ENCODE peak calls at places on chromosomes 16 and 17, in four cellular contexts. H, Y, A and Z are unnamed samples.

GRCh38 chr16:8253718-8254117 is 336.6 kb downstream of the TMEM114 start:
- DNase-seq in A (no peak), Y (no peak), H (no peak), Z (no peak)

GRCh38 chr16:21222495-21223337 is 10.8 kb upstream of the ANKS4B start:
- DNase-seq in Y (no peak), A (no peak), H (no peak), Z (no peak)

GRCh38 chr16:7268182-7268581 is 64.5 kb upstream of the RBFOX1 start:
- DNase-seq in A (no peak), H (no peak), Y (peak; percentile 30), Z (no peak)

GRCh38 chr17:68777243-68777855 is 176.2 kb upstream of the FAM20A start:
- DNase-seq in A (no peak), Y (peak; percentile 48), H (no peak), Z (peak; percentile 18)

GRCh38 chr16:27740496-27741201 is 190.7 kb downstream of the KATNIP start:
- DNase-seq in Y (no peak), H (no peak), A (no peak), Z (peak; percentile 12)

GRCh38 chr16:19940195-19940594 is 55.5 kb upstream of the GPRC5B start:
- DNase-seq in H (no peak), A (no peak), Y (no peak), Z (no peak)

GRCh38 chr17:74646231-74646630 is 22.7 kb upstream of the CD300E start:
- DNase-seq in Y (peak; percentile 12), A (no peak), H (no peak), Z (no peak)

GRCh38 chr17:42819939-42820535 is 4.0 kb downstream of the BECN1 start:
- DNase-seq in A (no peak), H (peak; percentile 56), Y (no peak), Z (no peak)

GRCh38 chr16:88532434-88533241 is 37.6 kb upstream of the ZC3H18 start:
- DNase-seq in Y (no peak), A (no peak), H (no peak), Z (no peak)

GRCh38 chr17:46851029-46851741 is at the start of gene WNT9B:
- DNase-seq in H (no peak), A (no peak), Y (no peak), Z (no peak)

GRCh38 chr16:4505356-4506153 is 29.4 kb downstream of the HMOX2 start:
- DNase-seq in H (peak; percentile 84), A (peak; percentile 86), Y (no peak), Z (no peak)

GRCh38 chr17:83191388-83192160 is 112.2 kb downstream of the METRNL start:
- DNase-seq in Y (no peak), A (peak; percentile 36), H (peak; percentile 35), Z (no peak)

GRCh38 chr16:62283-62682 is 8.7 kb downstream of the SNRNP25 start:
- DNase-seq in Y (no peak), A (no peak), H (no peak), Z (no peak)

GRCh38 chr17:27927781-27928180 is 34.6 kb upstream of the LYRM9 start:
- DNase-seq in Y (no peak), A (no peak), H (no peak), Z (no peak)

GRCh38 chr17:29549169-29549935 is 17.5 kb downstream of the ABHD15 start:
- DNase-seq in Y (no peak), H (no peak), A (no peak), Z (peak; percentile 44)

GRCh38 chr17:82105417-82105881 is 7.4 kb upstream of the FASN start:
- DNase-seq in Y (no peak), H (no peak), A (peak; percentile 60), Z (no peak)

GRCh38 chr16:83068686-83069085 is 441.9 kb downstream of the CDH13 start:
- DNase-seq in H (no peak), Y (no peak), A (no peak), Z (peak; percentile 19)

GRCh38 chr17:30720013-30720471 is 104.5 kb downstream of the CRLF3 start:
- DNase-seq in A (no peak), H (no peak), Y (no peak), Z (no peak)

GRCh38 chr17:7034955-7035590 is 742 bp upstream of the SLC16A13 start:
- DNase-seq in H (no peak), A (no peak), Y (no peak), Z (no peak)

GRCh38 chr17:12227547-12227946 is 206.9 kb downstream of the MAP2K4 start:
- DNase-seq in A (no peak), H (no peak), Y (no peak), Z (no peak)

GRCh38 chr17:68596411-68596945 is 4.7 kb downstream of the FAM20A start:
- DNase-seq in Y (no peak), A (no peak), H (no peak), Z (no peak)

GRCh38 chr16:89138843-89139520 is 32.6 kb upstream of the CDH15 start:
- DNase-seq in Y (no peak), A (peak; percentile 32), H (no peak), Z (no peak)

GRCh38 chr17:28878981-28879380 is 18.6 kb downstream of the FLOT2 start:
- DNase-seq in A (no peak), Y (no peak), H (no peak), Z (peak; percentile 27)

GRCh38 chr17:4006165-4006589 is 41.9 kb upstream of the ATP2A3 start:
- DNase-seq in A (no peak), H (no peak), Y (no peak), Z (no peak)

GRCh38 chr16:48158296-48158695 is 2.5 kb upstream of the ABCC12 start:
- DNase-seq in H (no peak), A (no peak), Y (no peak), Z (peak; percentile 87)

GRCh38 chr17:21039839-21040575 is 2.8 kb downstream of the USP22 start:
- DNase-seq in H (no peak), Y (no peak), A (no peak), Z (peak; percentile 45)
- H3K4me1 ChIP-seq in H (peaks cover 49% of the 10 kb centered on the region), Y (peaks cover 43% of the 10 kb centered on the region), A (peaks cover 53% of the 10 kb centered on the region), Z (peaks cover 41% of the 10 kb centered on the region)

DNA sequence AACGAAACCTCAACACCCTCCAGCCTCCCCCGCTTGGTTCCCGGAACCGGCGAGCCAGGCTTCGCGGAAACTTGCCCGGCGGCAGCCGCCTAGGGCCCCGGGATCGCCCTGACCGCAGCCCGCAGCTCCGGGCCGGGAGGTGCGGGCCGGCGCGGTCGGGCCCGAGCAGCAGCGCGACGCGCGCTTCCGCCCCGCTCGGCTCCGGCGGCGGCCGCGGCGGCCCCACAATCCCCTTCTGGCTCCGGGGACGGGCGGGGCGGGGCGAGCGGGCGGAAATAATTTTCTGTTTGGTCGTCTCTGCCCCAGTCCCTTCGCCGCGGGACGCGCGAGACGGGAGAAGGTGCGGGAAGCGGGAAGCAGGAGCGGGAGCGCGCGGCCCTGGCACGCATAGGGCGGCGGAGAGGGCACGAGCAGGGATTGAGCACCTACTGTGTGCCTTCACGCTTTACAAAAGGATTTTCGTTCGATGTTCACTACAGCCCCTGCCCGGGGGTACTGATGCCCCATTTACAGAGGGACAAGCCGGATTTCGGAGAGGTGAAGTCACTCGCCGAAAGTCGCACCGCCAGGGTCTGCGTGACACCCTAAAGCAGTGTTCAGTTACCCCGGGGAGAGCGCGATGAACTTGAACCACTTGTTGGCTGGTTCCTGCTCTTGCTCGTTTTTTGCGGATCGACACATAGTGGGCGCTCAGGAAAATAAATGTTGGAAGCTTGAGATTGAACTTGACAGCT is 2.7 kb upstream of the MLLT6 start:
- DNase-seq in Y (no peak), H (peak; percentile 87), A (peak; percentile 94), Z (peak; percentile 64)
- H3K4me1 ChIP-seq in Y (peaks cover 10% of the 10 kb centered on the region), H (peaks cover 33% of the 10 kb centered on the region), A (peaks cover 11% of the 10 kb centered on the region), Z (peaks cover 41% of the 10 kb centered on the region)

GRCh38 chr17:79804856-79805696 is 8.2 kb upstream of the CBX8 start:
- DNase-seq in H (no peak), A (no peak), Y (no peak), Z (no peak)
- H3K4me1 ChIP-seq in H (peaks cover 43% of the 10 kb centered on the region), A (peaks cover 35% of the 10 kb centered on the region), Y (peaks cover 16% of the 10 kb centered on the region), Z (peaks cover 15% of the 10 kb centered on the region)

GRCh38 chr17:79104898-79105600 is 30.4 kb downstream of the ENGASE start:
- DNase-seq in A (no peak), H (no peak), Y (no peak), Z (no peak)
- H3K4me1 ChIP-seq in A (no peaks in the 10 kb centered on the region), H (no peaks in the 10 kb centered on the region), Y (no peaks in the 10 kb centered on the region), Z (no peaks in the 10 kb centered on the region)

DNA sequence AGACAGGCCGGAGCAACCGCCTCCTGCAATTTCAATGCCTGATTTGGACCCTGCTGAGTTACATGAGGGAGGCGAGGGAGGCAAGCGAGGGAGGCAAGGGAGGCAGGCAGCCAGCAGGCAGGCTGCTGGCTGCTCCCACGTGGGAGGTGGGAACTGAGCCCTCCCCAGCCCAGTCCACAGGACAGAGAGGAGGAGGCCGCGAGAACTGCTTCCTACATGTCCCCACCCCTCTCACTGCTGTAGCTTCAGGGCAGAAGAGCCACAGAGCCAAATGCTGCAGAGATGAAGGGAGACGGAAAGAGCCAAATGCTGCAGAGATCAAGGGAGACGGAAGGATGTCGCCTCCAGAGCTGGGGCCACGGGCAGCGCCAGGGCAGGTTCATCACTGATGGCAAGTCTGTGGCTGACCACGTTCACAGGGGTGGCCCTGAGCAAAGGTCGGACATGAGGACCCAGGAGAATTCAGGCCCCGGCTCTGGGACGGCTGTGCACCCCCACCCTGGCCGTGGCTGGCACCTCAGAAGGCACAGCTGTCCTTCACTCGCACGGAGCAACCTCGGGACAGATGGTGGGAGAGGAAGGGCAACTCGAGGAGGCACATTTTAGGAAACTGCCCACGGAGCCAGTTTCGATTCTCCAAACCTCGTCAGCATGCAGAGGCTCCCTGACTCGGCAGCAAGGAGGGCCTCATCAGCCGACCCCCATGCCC is 21.5 kb downstream of the RPH3AL start:
- DNase-seq in Y (no peak), H (no peak), A (peak; percentile 49), Z (no peak)
- H3K4me1 ChIP-seq in Y (peaks cover 2% of the 10 kb centered on the region), H (peaks cover 50% of the 10 kb centered on the region), A (peaks cover 1% of the 10 kb centered on the region), Z (no peaks in the 10 kb centered on the region)

DNA sequence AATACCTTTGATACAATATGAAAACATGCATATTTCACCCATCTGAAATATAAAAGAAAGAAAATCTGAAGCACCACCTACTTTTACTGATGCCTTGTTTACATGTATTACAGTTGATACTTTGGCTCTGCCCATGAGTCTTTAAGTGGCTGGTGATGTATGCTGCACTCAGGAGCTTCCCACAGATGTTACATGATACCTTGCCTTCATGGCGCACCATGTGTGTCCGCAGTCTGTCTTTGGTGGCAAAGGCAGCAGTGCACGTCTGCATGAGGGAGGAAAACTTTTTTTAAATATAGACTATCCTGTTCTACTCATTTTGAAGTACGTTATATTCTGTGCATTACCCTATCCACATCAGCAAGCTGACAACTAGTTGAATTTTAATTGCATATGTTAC is 7.5 kb downstream of the VEZF1 start:
- DNase-seq in H (no peak), A (no peak), Y (no peak), Z (no peak)
- H3K4me1 ChIP-seq in H (peaks cover 42% of the 10 kb centered on the region), A (peaks cover 19% of the 10 kb centered on the region), Y (peaks cover 10% of the 10 kb centered on the region), Z (peaks cover 8% of the 10 kb centered on the region)

GRCh38 chr17:76726766-76727718 is at the start of gene METTL23:
- DNase-seq in Y (no peak), A (peak; percentile 94), H (peak; percentile 88), Z (peak; percentile 52)
- H3K4me1 ChIP-seq in Y (peaks cover 4% of the 10 kb centered on the region), A (peaks cover 24% of the 10 kb centered on the region), H (peaks cover 47% of the 10 kb centered on the region), Z (peaks cover 16% of the 10 kb centered on the region)